ENCODE peak calls at places on chromosomes 6 and 20, in four cellular contexts. C is stimulated activated CD4-positive, alpha-beta T cell treated with anti-CD3 and anti-CD28 coated beads, TNF-alpha, amount 100 ng/mL, for 4 hours; M is astrocyte of the spinal cord; P is amygdala. V is an unnamed sample.

GRCh38 chr6:153208706-153209105 is 77.6 kb upstream of the RGS17 start:
- DNase-seq in P (peak; percentile 1), C (no peak), M (no peak), V (peak; percentile 69)

GRCh38 chr20:652611-653109 is 340 bp downstream of the SRXN1 start:
- DNase-seq in C (no peak), M (peak; percentile 31), P (no peak), V (no peak)

GRCh38 chr6:17584241-17584803 is 15.8 kb upstream of the FAM8A1 start:
- DNase-seq in P (peak; percentile 11), C (no peak), M (peak; percentile 88), V (no peak)

GRCh38 chr6:169723200-169723909 is 945 bp downstream of the PHF10 start:
- DNase-seq in C (peak; percentile 47), P (peak; percentile 53), M (peak; percentile 61), V (peak; percentile 60)

GRCh38 chr6:35017461-35018183 is 123.5 kb downstream of the TCP11 start:
- DNase-seq in M (peak; percentile 22), C (no peak), P (no peak), V (no peak)

GRCh38 chr6:4550227-4550597 is 226.0 kb upstream of the CDYL start:
- DNase-seq in C (no peak), M (no peak), P (no peak), V (no peak)

GRCh38 chr6:13993416-13993815 is 68.7 kb downstream of the RNF182 start:
- DNase-seq in C (no peak), P (no peak), M (no peak), V (no peak)

GRCh38 chr20:49185071-49185757 is 2.9 kb downstream of the STAU1 start:
- DNase-seq in C (no peak), M (no peak), P (no peak), V (no peak)

GRCh38 chr20:58071991-58072390 is 156.5 kb downstream of the ANKRD60 start:
- DNase-seq in C (no peak), M (no peak), P (no peak), V (no peak)

GRCh38 chr20:8808180-8808535 is 260.7 kb upstream of the PLCB4 start:
- DNase-seq in M (no peak), C (no peak), P (no peak), V (no peak)

GRCh38 chr6:169230322-169230665 is 23.4 kb downstream of the THBS2 start:
- DNase-seq in M (no peak), P (no peak), C (no peak), V (no peak)

GRCh38 chr6:2909718-2910117 is 6.6 kb upstream of the SERPINB9 start:
- DNase-seq in M (no peak), P (no peak), C (no peak), V (no peak)

GRCh38 chr6:50829898-50830439 is 11.3 kb downstream of the TFAP2B start:
- DNase-seq in P (no peak), M (no peak), C (no peak), V (no peak)

GRCh38 chr6:150406948-150407347 is 38.1 kb downstream of the IYD start:
- DNase-seq in M (no peak), P (no peak), C (no peak), V (no peak)

GRCh38 chr6:145948328-145948727 is 15.8 kb downstream of the SHPRH start:
- DNase-seq in P (no peak), M (peak; percentile 25), C (no peak), V (no peak)

GRCh38 chr6:31874084-31874670 is 4.6 kb downstream of the SLC44A4 start:
- DNase-seq in C (no peak), M (no peak), P (no peak), V (no peak)

GRCh38 chr6:12608016-12608860 is 108.3 kb upstream of the PHACTR1 start:
- DNase-seq in P (no peak), M (peak; percentile 28), C (no peak), V (no peak)

GRCh38 chr6:40816601-40817000 is 222.4 kb downstream of the UNC5CL start:
- DNase-seq in C (no peak), P (no peak), M (no peak), V (no peak)